ENCODE peak calls at places on chromosomes 5 and 9, in five cellular contexts. R is T-cell, P is right lobe of liver, L is iPS-NIHi11, E is islet precursor cell. G is an unnamed sample.

GRCh38 chr9:14097215-14097614 is 216.7 kb downstream of the NFIB start:
- DNase-seq in L (no peak), E (no peak), P (no peak), R (no peak), G (no peak)

GRCh38 chr9:133493845-133494540 is 15.1 kb upstream of the SLC2A6 start:
- DNase-seq in R (no peak), P (peak; percentile 12), E (no peak), L (no peak), G (no peak)

GRCh38 chr5:83714780-83715179 is 5.9 kb downstream of the HAPLN1 start:
- DNase-seq in L (peak; percentile 8), P (no peak), R (no peak), E (peak; percentile 93), G (no peak)

GRCh38 chr9:77021928-77022782 is 2.7 kb downstream of the FOXB2 start:
- DNase-seq in E (no peak), P (no peak), L (no peak), R (no peak), G (no peak)

GRCh38 chr5:90548069-90548593 is 10.5 kb upstream of the ADGRV1 start:
- DNase-seq in L (no peak), R (no peak), P (no peak), E (no peak), G (no peak)

GRCh38 chr9:84851935-84852585 is 182.5 kb downstream of the NTRK2 start:
- DNase-seq in R (no peak), P (no peak), E (peak; percentile 95), L (peak; percentile 62), G (no peak)

GRCh38 chr5:150113047-150113744 is 26.8 kb upstream of the CSF1R start:
- DNase-seq in R (no peak), L (peak; percentile 54), P (no peak), E (peak; percentile 98), G (no peak)

GRCh38 chr5:150642567-150642927 is 2.1 kb downstream of the SYNPO start:
- DNase-seq in L (peak; percentile 34), P (peak; percentile 72), R (no peak), E (peak; percentile 94), G (no peak)

GRCh38 chr5:74895906-74896305 is 29.7 kb upstream of the FAM169A start:
- DNase-seq in P (peak; percentile 86), L (peak; percentile 42), R (no peak), E (no peak), G (no peak)

GRCh38 chr5:6598351-6598900 is 34.4 kb downstream of the NSUN2 start:
- DNase-seq in L (no peak), R (no peak), P (no peak), E (peak; percentile 32), G (no peak)

GRCh38 chr5:73444499-73445432 is 3.8 kb downstream of the FOXD1 start:
- DNase-seq in L (no peak), P (no peak), E (peak; percentile 63), R (no peak), G (no peak)

GRCh38 chr5:133440467-133441115 is 171.8 kb downstream of the FSTL4 start:
- DNase-seq in L (no peak), P (no peak), R (no peak), E (peak; percentile 49), G (no peak)

GRCh38 chr5:997001-997474 is 11.6 kb upstream of the NKD2 start:
- DNase-seq in L (no peak), P (no peak), R (peak; percentile 26), E (peak; percentile 80), G (no peak)

G was measured in GM19239.